ENCODE peak calls at places on chromosomes 3 and 15, in seven cellular contexts. O, U, A, M, T, S and L are unnamed samples.
A peak's percentile ranks its signal among the peaks of the same experiment; 100 is the strongest.

GRCh38 chr3:174355505-174355904 is 503.6 kb upstream of the NAALADL2 start:
- DNase-seq in O (no peak), U (no peak), A (no peak), M (no peak), T (peak; percentile 26), S (no peak), L (no peak)

GRCh38 chr15:67967871-67968423 is 86.2 kb upstream of the PIAS1 start:
- DNase-seq in O (peak; percentile 71), U (no peak), A (no peak), M (peak; percentile 86), T (no peak), S (peak; percentile 81), L (no peak)

GRCh38 chr15:72554471-72555425 is 80.6 kb downstream of the ARIH1 start:
- DNase-seq in O (no peak), U (peak; percentile 4), A (no peak), M (no peak), T (no peak), S (no peak), L (no peak)

GRCh38 chr3:85075663-85076062 is 116.9 kb downstream of the CADM2 start:
- DNase-seq in O (no peak), U (no peak), A (no peak), M (no peak), T (no peak), S (no peak), L (no peak)

GRCh38 chr15:90957105-90957790 is 2.6 kb downstream of the RCCD1 start:
- DNase-seq in O (no peak), U (no peak), A (no peak), M (peak; percentile 74), T (no peak), S (peak; percentile 77), L (no peak)

GRCh38 chr3:59290358-59290757 is 240.5 kb upstream of the CFAP20DC start:
- DNase-seq in O (no peak), U (no peak), A (no peak), M (no peak), T (no peak), S (no peak), L (no peak)

GRCh38 chr3:14234197-14235002 is 55.8 kb downstream of the LSM3 start:
- DNase-seq in O (no peak), U (peak; percentile 16), A (no peak), M (no peak), T (no peak), S (no peak), L (no peak)

GRCh38 chr3:32283304-32283703 is 44.8 kb downstream of the CMTM8 start:
- DNase-seq in O (no peak), U (no peak), A (no peak), M (no peak), T (no peak), S (no peak), L (no peak)

GRCh38 chr3:100499651-100500050 is 7.2 kb downstream of the TMEM45A start:
- DNase-seq in O (no peak), U (no peak), A (no peak), M (no peak), T (no peak), S (no peak), L (no peak)

GRCh38 chr15:93614446-93615104 is 525.6 kb upstream of the RGMA start:
- DNase-seq in O (no peak), U (no peak), A (no peak), M (no peak), T (no peak), S (no peak), L (no peak)

GRCh38 chr15:73927003-73927475 is 777 bp downstream of the LOXL1 start:
- DNase-seq in O (peak; percentile 18), U (no peak), A (no peak), M (peak; percentile 83), T (peak; percentile 6), S (no peak), L (no peak)

GRCh38 chr15:81968691-81969090 is 77.1 kb downstream of the MEX3B start:
- DNase-seq in O (no peak), U (no peak), A (no peak), M (no peak), T (no peak), S (no peak), L (no peak)

GRCh38 chr3:78974181-78974770 is 793.5 kb downstream of the ROBO1 start:
- DNase-seq in O (no peak), U (no peak), A (no peak), M (no peak), T (no peak), S (no peak), L (no peak)

GRCh38 chr15:48202068-48202467 is 4.0 kb upstream of the SLC12A1 start:
- DNase-seq in O (no peak), U (no peak), A (no peak), M (no peak), T (no peak), S (no peak), L (no peak)

GRCh38 chr15:40826123-40827075 is 2.1 kb downstream of the PPP1R14D start:
- DNase-seq in O (peak; percentile 82), U (peak; percentile 43), A (no peak), M (no peak), T (no peak), S (no peak), L (no peak)

GRCh38 chr15:89482139-89482538 is 14.2 kb downstream of the RHCG start:
- DNase-seq in O (no peak), U (no peak), A (no peak), M (no peak), T (no peak), S (no peak), L (no peak)

GRCh38 chr3:45967724-45968123 is 24.5 kb downstream of the CXCR6 start:
- DNase-seq in O (no peak), U (no peak), A (no peak), M (no peak), T (no peak), S (no peak), L (no peak)

GRCh38 chr15:34721802-34722795 is 32.7 kb downstream of the GJD2 start:
- DNase-seq in O (no peak), U (peak; percentile 20), A (no peak), M (peak; percentile 59), T (peak; percentile 7), S (peak; percentile 85), L (no peak)

GRCh38 chr3:41874022-41874421 is 87.9 kb downstream of the ULK4 start:
- DNase-seq in O (no peak), U (no peak), A (no peak), M (no peak), T (no peak), S (no peak), L (no peak)

GRCh38 chr3:183576487-183577107 is 21.1 kb upstream of the KLHL6 start:
- DNase-seq in O (no peak), U (no peak), A (no peak), M (no peak), T (no peak), S (no peak), L (no peak)

GRCh38 chr15:70219256-70219919 is 121.7 kb upstream of the TLE3 start:
- DNase-seq in O (no peak), U (no peak), A (no peak), M (no peak), T (no peak), S (no peak), L (no peak)

GRCh38 chr3:94206291-94206690 is 143.4 kb downstream of the NSUN3 start:
- DNase-seq in O (no peak), U (no peak), A (no peak), M (no peak), T (no peak), S (no peak), L (no peak)

DNA sequence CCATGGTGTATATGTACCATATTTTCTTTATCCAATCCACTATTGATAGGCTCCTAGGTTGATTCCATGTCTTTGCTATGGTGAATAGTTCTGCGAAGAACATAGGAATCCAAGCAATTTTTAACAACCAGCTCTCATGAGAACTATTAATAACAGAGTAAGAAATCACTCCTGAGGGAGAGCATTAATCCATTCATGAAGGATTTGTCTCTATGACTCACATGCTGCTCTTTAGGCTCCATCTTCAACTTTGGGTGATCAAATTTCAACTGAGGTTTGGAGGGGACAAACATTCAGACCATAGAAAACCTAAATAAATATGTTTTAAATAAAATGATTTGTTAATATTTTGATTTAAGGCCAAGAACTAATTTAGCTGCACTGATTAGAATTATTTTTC is 147.4 kb downstream of the NSUN3 start:
- DNase-seq in O (no peak), U (no peak), A (no peak), M (no peak), T (no peak), S (no peak), L (no peak)
- TF ChIP-seq SIN3A in O (no peak), U (no peak), A (no peak), M (no peak), T (no peak), S (no peak), L (no peak)

GRCh38 chr3:187165144-187165543 is 25.8 kb upstream of the RPL39L start:
- DNase-seq in O (peak; percentile 66), U (peak; percentile 58), A (peak; percentile 25), M (no peak), T (peak; percentile 45), S (peak; percentile 41), L (no peak)
- TF ChIP-seq SIN3A in O (no peak), U (no peak), A (no peak), M (no peak), T (no peak), S (no peak), L (no peak)

GRCh38 chr15:83503595-83504364 is 56.6 kb downstream of the SH3GL3 start:
- DNase-seq in O (peak; percentile 16), U (no peak), A (no peak), M (no peak), T (no peak), S (no peak), L (no peak)
- TF ChIP-seq SIN3A in O (no peak), U (no peak), A (no peak), M (no peak), T (no peak), S (no peak), L (no peak)

GRCh38 chr3:62379206-62379834 is 6.0 kb upstream of the FEZF2 start:
- DNase-seq in O (no peak), U (no peak), A (no peak), M (peak; percentile 58), T (no peak), S (peak; percentile 22), L (no peak)
- TF ChIP-seq SIN3A in O (no peak), U (no peak), A (no peak), M (no peak), T (no peak), S (no peak), L (no peak)

DNA sequence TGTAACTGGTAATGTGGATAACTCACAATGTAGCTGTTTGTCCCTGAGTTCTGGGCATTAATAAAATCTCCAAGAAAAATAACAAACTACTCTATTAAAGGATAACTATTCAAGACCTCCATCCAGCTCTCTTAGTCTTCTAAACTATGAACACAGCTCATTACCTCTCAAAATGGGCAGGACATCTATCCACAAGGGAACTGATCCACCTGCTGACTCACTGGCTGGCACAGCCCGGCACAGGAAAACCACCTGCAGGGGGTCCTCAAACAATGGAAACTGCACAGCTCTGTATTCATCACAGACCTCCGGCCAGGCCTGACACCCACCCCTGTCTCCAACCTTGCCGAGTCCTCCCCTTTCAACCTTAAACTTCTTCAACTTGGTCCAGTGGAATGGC is 255.4 kb downstream of the TJP1 start:
- DNase-seq in O (no peak), U (no peak), A (no peak), M (no peak), T (no peak), S (no peak), L (no peak)
- TF ChIP-seq SIN3A in O (no peak), U (no peak), A (no peak), M (no peak), T (no peak), S (no peak), L (no peak)